ENCODE peak calls at places on chromosomes 11 and 22, in five cellular contexts. H, E, R, Y and N are unnamed samples.

GRCh38 chr11:114392735-114393667 is 7.3 kb downstream of the C11orf71 start:
- DNase-seq in H (no peak), E (no peak), R (no peak), Y (no peak), N (peak; percentile 9)

GRCh38 chr11:12667646-12668045 is 6.6 kb upstream of the TEAD1 start:
- DNase-seq in H (no peak), E (no peak), R (no peak), Y (no peak), N (no peak)

GRCh38 chr11:121508449-121508848 is 55.7 kb upstream of the SORL1-AS1 start:
- DNase-seq in H (no peak), E (no peak), R (no peak), Y (no peak), N (no peak)

GRCh38 chr11:101686514-101686913 is 102.7 kb upstream of the TRPC6 start:
- DNase-seq in H (peak; percentile 97), E (no peak), R (no peak), Y (no peak), N (peak; percentile 59)

GRCh38 chr11:77113382-77114088 is 10.9 kb downstream of the OMP start:
- DNase-seq in H (peak; percentile 81), E (peak; percentile 46), R (no peak), Y (no peak), N (peak; percentile 98)

GRCh38 chr22:17205432-17205831 is 13.8 kb downstream of the ADA2 start:
- DNase-seq in H (peak; percentile 3), E (peak; percentile 13), R (no peak), Y (no peak), N (peak; percentile 31)

GRCh38 chr11:3126901-3127691 is 38.0 kb downstream of the OSBPL5 start:
- DNase-seq in H (no peak), E (no peak), R (no peak), Y (no peak), N (peak; percentile 45)

GRCh38 chr11:61962213-61963015 is 5.0 kb downstream of the FTH1 start:
- DNase-seq in H (peak; percentile 44), E (no peak), R (no peak), Y (no peak), N (no peak)

GRCh38 chr11:106827687-106828086 is 190.6 kb downstream of the GUCY1A2 start:
- DNase-seq in H (no peak), E (no peak), R (no peak), Y (no peak), N (no peak)